ENCODE peak calls at places on chromosomes 2 and 18, in ten cellular contexts. One of them, this sample, is unnamed.

GRCh38 chr18:49168970-49169619 is 218.3 kb upstream of the SMAD7 start:
- DNase-seq in cardiac muscle cell: no peak
- DNase-seq in mesothelial cell of epicardium: no peak
- DNase-seq in IMR-90: no peak
- DNase-seq in heart right ventricle: no peak
- DNase-seq in H9: no peak
- DNase-seq in brain microvascular endothelial cell: no peak
- DNase-seq in transverse colon: peak
- DNase-seq in lower lobe of right lung: no peak
- DNase-seq in psoas muscle: no peak
- DNase-seq in this sample: no peak

GRCh38 chr2:44962176-44962695 is 20.7 kb downstream of the SIX3 start:
- DNase-seq in cardiac muscle cell: no peak
- DNase-seq in mesothelial cell of epicardium: no peak
- DNase-seq in IMR-90: no peak
- DNase-seq in heart right ventricle: no peak
- DNase-seq in H9: no peak
- DNase-seq in brain microvascular endothelial cell: no peak
- DNase-seq in transverse colon: no peak
- DNase-seq in lower lobe of right lung: no peak
- DNase-seq in psoas muscle: no peak
- DNase-seq in this sample: no peak

GRCh38 chr2:201440182-201440581 is 11.1 kb downstream of the TRAK2 start:
- DNase-seq in cardiac muscle cell: no peak
- DNase-seq in mesothelial cell of epicardium: no peak
- DNase-seq in IMR-90: no peak
- DNase-seq in heart right ventricle: no peak
- DNase-seq in H9: no peak
- DNase-seq in brain microvascular endothelial cell: no peak
- DNase-seq in transverse colon: peak
- DNase-seq in lower lobe of right lung: no peak
- DNase-seq in psoas muscle: no peak
- DNase-seq in this sample: no peak

GRCh38 chr2:107810734-107811133 is 16.0 kb upstream of the RGPD4 start:
- DNase-seq in cardiac muscle cell: no peak
- DNase-seq in mesothelial cell of epicardium: no peak
- DNase-seq in IMR-90: no peak
- DNase-seq in heart right ventricle: no peak
- DNase-seq in H9: no peak
- DNase-seq in brain microvascular endothelial cell: no peak
- DNase-seq in transverse colon: no peak
- DNase-seq in lower lobe of right lung: no peak
- DNase-seq in psoas muscle: no peak
- DNase-seq in this sample: no peak

GRCh38 chr2:109612991-109613921 is 510 bp downstream of the SEPTIN10 start:
- DNase-seq in cardiac muscle cell: peak
- DNase-seq in mesothelial cell of epicardium: peak
- DNase-seq in IMR-90: peak
- DNase-seq in heart right ventricle: peak
- DNase-seq in H9: peak
- DNase-seq in brain microvascular endothelial cell: peak
- DNase-seq in transverse colon: peak
- DNase-seq in lower lobe of right lung: peak
- DNase-seq in psoas muscle: peak
- DNase-seq in this sample: peak

GRCh38 chr2:104849618-104850097 is 4.3 kb upstream of the POU3F3 start:
- DNase-seq in cardiac muscle cell: peak
- DNase-seq in mesothelial cell of epicardium: peak
- DNase-seq in IMR-90: peak
- DNase-seq in heart right ventricle: peak
- DNase-seq in H9: peak
- DNase-seq in brain microvascular endothelial cell: peak
- DNase-seq in transverse colon: peak
- DNase-seq in lower lobe of right lung: no peak
- DNase-seq in psoas muscle: peak
- DNase-seq in this sample: peak

GRCh38 chr2:43078301-43078700 is 148.1 kb downstream of the ZFP36L2 start:
- DNase-seq in cardiac muscle cell: no peak
- DNase-seq in mesothelial cell of epicardium: no peak
- DNase-seq in IMR-90: no peak
- DNase-seq in heart right ventricle: no peak
- DNase-seq in H9: no peak
- DNase-seq in brain microvascular endothelial cell: no peak
- DNase-seq in transverse colon: no peak
- DNase-seq in lower lobe of right lung: no peak
- DNase-seq in psoas muscle: no peak
- DNase-seq in this sample: no peak

GRCh38 chr2:231482806-231483391 is 18.6 kb upstream of the NCL start:
- DNase-seq in cardiac muscle cell: peak
- DNase-seq in mesothelial cell of epicardium: peak
- DNase-seq in IMR-90: peak
- DNase-seq in heart right ventricle: peak
- DNase-seq in H9: peak
- DNase-seq in brain microvascular endothelial cell: peak
- DNase-seq in transverse colon: peak
- DNase-seq in lower lobe of right lung: peak
- DNase-seq in psoas muscle: peak
- DNase-seq in this sample: peak

GRCh38 chr2:64679673-64680425 is 26.1 kb upstream of the SERTAD2 start:
- DNase-seq in cardiac muscle cell: no peak
- DNase-seq in mesothelial cell of epicardium: no peak
- DNase-seq in IMR-90: no peak
- DNase-seq in heart right ventricle: no peak
- DNase-seq in H9: no peak
- DNase-seq in brain microvascular endothelial cell: no peak
- DNase-seq in transverse colon: no peak
- DNase-seq in lower lobe of right lung: no peak
- DNase-seq in psoas muscle: no peak
- DNase-seq in this sample: no peak

GRCh38 chr18:7902399-7902839 is 335.3 kb downstream of the PTPRM start:
- DNase-seq in cardiac muscle cell: peak
- DNase-seq in mesothelial cell of epicardium: no peak
- DNase-seq in IMR-90: peak
- DNase-seq in heart right ventricle: no peak
- DNase-seq in H9: no peak
- DNase-seq in brain microvascular endothelial cell: peak
- DNase-seq in transverse colon: peak
- DNase-seq in lower lobe of right lung: no peak
- DNase-seq in psoas muscle: peak
- DNase-seq in this sample: peak

GRCh38 chr2:233386382-233387041 is 32.2 kb downstream of the DGKD start:
- DNase-seq in cardiac muscle cell: peak
- DNase-seq in mesothelial cell of epicardium: no peak
- DNase-seq in IMR-90: peak
- DNase-seq in heart right ventricle: peak
- DNase-seq in H9: no peak
- DNase-seq in brain microvascular endothelial cell: peak
- DNase-seq in transverse colon: no peak
- DNase-seq in lower lobe of right lung: no peak
- DNase-seq in psoas muscle: no peak
- DNase-seq in this sample: peak

GRCh38 chr2:209977386-209978239 is 24.8 kb upstream of the RPE start:
- DNase-seq in cardiac muscle cell: peak
- DNase-seq in mesothelial cell of epicardium: no peak
- DNase-seq in IMR-90: peak
- DNase-seq in heart right ventricle: no peak
- DNase-seq in H9: no peak
- DNase-seq in brain microvascular endothelial cell: no peak
- DNase-seq in transverse colon: no peak
- DNase-seq in lower lobe of right lung: no peak
- DNase-seq in psoas muscle: no peak
- DNase-seq in this sample: peak

GRCh38 chr18:49494660-49495059 is 7.6 kb upstream of the C18orf32 start:
- DNase-seq in cardiac muscle cell: peak
- DNase-seq in mesothelial cell of epicardium: no peak
- DNase-seq in IMR-90: no peak
- DNase-seq in heart right ventricle: no peak
- DNase-seq in H9: no peak
- DNase-seq in brain microvascular endothelial cell: no peak
- DNase-seq in transverse colon: no peak
- DNase-seq in lower lobe of right lung: no peak
- DNase-seq in psoas muscle: no peak
- DNase-seq in this sample: no peak

DNA sequence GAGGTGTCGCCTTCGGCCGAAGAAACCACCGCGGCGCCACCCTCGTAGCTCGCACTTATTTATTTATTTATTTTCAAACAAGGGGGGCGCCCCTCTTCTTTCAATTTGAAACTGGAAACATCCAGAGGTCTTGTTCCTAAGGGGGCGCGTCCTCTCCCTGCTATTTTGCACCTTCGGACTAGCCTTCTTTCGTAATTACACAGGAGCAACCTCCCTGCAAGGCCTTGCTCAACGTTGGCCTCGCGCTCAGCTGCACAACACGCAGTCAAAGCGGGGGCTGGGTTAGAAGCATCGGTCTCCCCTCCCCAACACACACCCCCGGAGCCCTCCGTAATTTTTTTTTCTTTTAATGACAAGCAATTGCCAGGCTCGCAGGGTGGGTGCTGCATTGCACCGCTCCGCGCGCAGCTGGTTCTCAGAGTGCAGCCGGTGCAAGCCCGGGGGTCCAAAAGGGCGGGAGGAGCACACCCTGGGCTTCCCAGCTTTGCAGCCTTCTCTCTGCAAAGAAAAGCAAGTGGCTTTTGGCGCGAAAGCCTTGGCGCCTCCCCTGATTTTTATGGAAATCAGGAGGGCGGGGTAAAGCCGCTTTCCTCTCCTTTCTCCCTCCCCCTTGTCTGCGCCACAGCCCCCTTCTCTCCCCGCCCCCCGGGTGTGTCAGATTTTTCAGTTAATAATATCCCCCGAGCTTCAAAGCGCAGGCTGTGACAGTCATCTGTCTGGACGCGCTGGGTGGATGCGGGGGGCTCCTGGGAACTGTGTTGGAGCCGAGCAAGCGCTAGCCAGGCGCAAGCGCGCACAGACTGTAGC is at the start of gene MYCN:
- DNase-seq in cardiac muscle cell: peak
- DNase-seq in mesothelial cell of epicardium: peak
- DNase-seq in IMR-90: no peak
- DNase-seq in heart right ventricle: peak
- DNase-seq in H9: peak
- DNase-seq in brain microvascular endothelial cell: peak
- DNase-seq in transverse colon: peak
- DNase-seq in lower lobe of right lung: no peak
- DNase-seq in psoas muscle: peak
- DNase-seq in this sample: peak
- TF ChIP-seq CTCF in cardiac muscle cell: peak
- TF ChIP-seq CTCF in mesothelial cell of epicardium: peak
- TF ChIP-seq CTCF in IMR-90: peak
- TF ChIP-seq CTCF in heart right ventricle: peak
- TF ChIP-seq CTCF in H9: peak
- TF ChIP-seq CTCF in brain microvascular endothelial cell: no peak
- TF ChIP-seq CTCF in transverse colon: peak
- TF ChIP-seq CTCF in lower lobe of right lung: peak
- TF ChIP-seq CTCF in psoas muscle: no peak
- TF ChIP-seq CTCF in this sample: no peak

DNA sequence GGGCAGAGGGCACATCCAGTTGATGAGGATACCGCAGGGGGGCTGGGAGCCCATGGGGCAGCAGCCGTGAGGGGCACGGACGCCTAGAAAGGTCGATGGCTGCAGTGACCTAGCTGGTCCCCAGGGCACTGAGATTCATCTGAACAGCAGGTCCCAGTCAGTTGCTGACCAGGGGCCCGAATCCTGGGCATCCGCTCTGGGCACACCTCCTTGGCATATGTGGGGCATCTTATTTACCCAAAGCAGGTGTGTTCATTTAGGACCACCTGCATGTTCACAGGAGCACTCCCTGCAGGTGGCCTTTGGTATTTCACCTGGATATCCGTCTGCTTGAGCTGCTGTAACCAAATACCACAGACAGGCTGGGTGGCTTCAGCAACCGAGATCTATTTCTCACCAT is 72.0 kb upstream of the ODC1 start:
- DNase-seq in cardiac muscle cell: no peak
- DNase-seq in mesothelial cell of epicardium: no peak
- DNase-seq in IMR-90: no peak
- DNase-seq in heart right ventricle: no peak
- DNase-seq in H9: peak
- DNase-seq in brain microvascular endothelial cell: no peak
- DNase-seq in transverse colon: no peak
- DNase-seq in lower lobe of right lung: no peak
- DNase-seq in psoas muscle: no peak
- DNase-seq in this sample: no peak
- TF ChIP-seq CTCF in cardiac muscle cell: no peak
- TF ChIP-seq CTCF in mesothelial cell of epicardium: peak
- TF ChIP-seq CTCF in IMR-90: no peak
- TF ChIP-seq CTCF in heart right ventricle: no peak
- TF ChIP-seq CTCF in H9: peak
- TF ChIP-seq CTCF in brain microvascular endothelial cell: no peak
- TF ChIP-seq CTCF in transverse colon: peak
- TF ChIP-seq CTCF in lower lobe of right lung: no peak
- TF ChIP-seq CTCF in psoas muscle: no peak
- TF ChIP-seq CTCF in this sample: peak

GRCh38 chr2:175187378-175187777 is 5.9 kb upstream of the ATP5MC3 start:
- DNase-seq in cardiac muscle cell: peak
- DNase-seq in mesothelial cell of epicardium: no peak
- DNase-seq in IMR-90: peak
- DNase-seq in heart right ventricle: no peak
- DNase-seq in H9: peak
- DNase-seq in brain microvascular endothelial cell: no peak
- DNase-seq in transverse colon: no peak
- DNase-seq in lower lobe of right lung: no peak
- DNase-seq in psoas muscle: no peak
- DNase-seq in this sample: peak
- TF ChIP-seq CTCF in cardiac muscle cell: peak
- TF ChIP-seq CTCF in mesothelial cell of epicardium: no peak
- TF ChIP-seq CTCF in IMR-90: peak
- TF ChIP-seq CTCF in heart right ventricle: no peak
- TF ChIP-seq CTCF in H9: peak
- TF ChIP-seq CTCF in brain microvascular endothelial cell: peak
- TF ChIP-seq CTCF in transverse colon: no peak
- TF ChIP-seq CTCF in lower lobe of right lung: no peak
- TF ChIP-seq CTCF in psoas muscle: no peak
- TF ChIP-seq CTCF in this sample: peak

DNA sequence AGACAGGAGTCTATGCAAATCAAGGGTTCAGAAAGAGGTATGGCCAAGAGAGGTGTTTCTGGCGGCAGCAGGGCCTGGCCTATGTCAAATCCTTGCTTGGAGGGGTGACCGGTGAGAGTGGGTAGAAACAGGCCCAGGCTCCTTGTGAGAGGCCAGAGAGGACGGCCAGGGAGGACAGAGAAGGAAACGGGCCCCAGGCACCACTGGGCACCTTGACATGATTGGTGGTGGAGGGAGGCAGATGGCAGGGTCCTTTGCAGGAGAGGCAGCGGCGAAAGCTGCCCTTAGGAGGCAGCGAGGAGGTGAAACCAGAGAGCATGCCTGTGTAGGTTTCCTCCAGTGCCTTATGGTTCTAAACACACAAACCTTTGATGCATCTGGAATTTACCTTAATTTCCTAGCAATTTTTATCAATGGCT is 6.2 kb downstream of the RAMP1 start:
- DNase-seq in cardiac muscle cell: no peak
- DNase-seq in mesothelial cell of epicardium: no peak
- DNase-seq in IMR-90: no peak
- DNase-seq in heart right ventricle: no peak
- DNase-seq in H9: no peak
- DNase-seq in brain microvascular endothelial cell: no peak
- DNase-seq in transverse colon: no peak
- DNase-seq in lower lobe of right lung: no peak
- DNase-seq in psoas muscle: no peak
- DNase-seq in this sample: no peak
- TF ChIP-seq CTCF in cardiac muscle cell: peak
- TF ChIP-seq CTCF in mesothelial cell of epicardium: no peak
- TF ChIP-seq CTCF in IMR-90: peak
- TF ChIP-seq CTCF in heart right ventricle: no peak
- TF ChIP-seq CTCF in H9: peak
- TF ChIP-seq CTCF in brain microvascular endothelial cell: peak
- TF ChIP-seq CTCF in transverse colon: no peak
- TF ChIP-seq CTCF in lower lobe of right lung: no peak
- TF ChIP-seq CTCF in psoas muscle: no peak
- TF ChIP-seq CTCF in this sample: peak

This sample was measured in fibroblast of pulmonary artery.